ENCODE peak calls at places on chromosomes 7 and 10, in four cellular contexts. E, K, D and S are unnamed samples.

GRCh38 chr10:86829472-86829871 is 73.1 kb downstream of the BMPR1A start:
- DNase-seq in D (no peak), E (no peak), K (no peak), S (no peak)

GRCh38 chr10:133067152-133068090 is 20.3 kb upstream of the ADGRA1 start:
- DNase-seq in E (no peak), K (no peak), D (no peak), S (no peak)

GRCh38 chr7:96998765-96999164 is 6.6 kb upstream of the DLX6 start:
- DNase-seq in K (peak; percentile 77), D (no peak), E (no peak), S (no peak)

GRCh38 chr7:98211676-98212531 is 665 bp downstream of the BHLHA15 start:
- DNase-seq in E (no peak), D (no peak), K (peak; percentile 33), S (no peak)

GRCh38 chr10:28118985-28119628 is 120.2 kb upstream of the ODAD2 start:
- DNase-seq in D (no peak), E (no peak), K (no peak), S (no peak)

GRCh38 chr7:27516415-27516814 is 146.3 kb downstream of the HIBADH start:
- DNase-seq in D (no peak), E (no peak), K (peak; percentile 9), S (no peak)

GRCh38 chr7:18508441-18509427 is 13.2 kb downstream of the HDAC9 start:
- DNase-seq in E (peak; percentile 59), D (peak; percentile 59), K (peak; percentile 21), S (peak; percentile 98)

GRCh38 chr10:114491933-114492332 is 87.6 kb upstream of the AFAP1L2 start:
- DNase-seq in K (no peak), D (no peak), E (no peak), S (no peak)

GRCh38 chr7:65477326-65477725 is 103.7 kb downstream of the ZNF92 start:
- DNase-seq in E (peak; percentile 5), D (no peak), K (peak; percentile 72), S (no peak)

GRCh38 chr10:93390691-93391090 is 91.4 kb downstream of the MYOF start:
- DNase-seq in D (no peak), E (no peak), K (no peak), S (no peak)

GRCh38 chr7:74027683-74028320 is at the start of gene ELN:
- DNase-seq in E (no peak), D (no peak), K (peak; percentile 56), S (no peak)

GRCh38 chr7:15459018-15459621 is 102.7 kb downstream of the AGMO start:
- DNase-seq in E (no peak), K (no peak), D (no peak), S (no peak)

GRCh38 chr7:79497728-79498127 is 44.3 kb upstream of the MAGI2 start:
- DNase-seq in K (no peak), D (no peak), E (no peak), S (no peak)

GRCh38 chr10:59279991-59280390 is 82.4 kb downstream of the FAM13C start:
- DNase-seq in K (no peak), E (no peak), D (no peak), S (no peak)

GRCh38 chr7:15753834-15754600 is 67.5 kb upstream of the MEOX2 start:
- DNase-seq in E (no peak), K (no peak), D (no peak), S (no peak)

GRCh38 chr7:129792721-129793120 is 160.0 kb downstream of the UBE2H start:
- DNase-seq in E (no peak), K (no peak), D (no peak), S (no peak)

GRCh38 chr10:131109291-131109690 is 202.2 kb downstream of the TCERG1L start:
- DNase-seq in K (no peak), E (no peak), D (no peak), S (no peak)

GRCh38 chr10:80755893-80756292 is 218.2 kb downstream of the SH2D4B start:
- DNase-seq in E (no peak), K (no peak), D (no peak), S (no peak)

GRCh38 chr10:3790858-3791257 is 5.8 kb upstream of the KLF6 start:
- DNase-seq in E (no peak), D (no peak), K (no peak), S (no peak)

GRCh38 chr7:121954803-121955202 is 81.8 kb downstream of the PTPRZ1 start:
- DNase-seq in E (no peak), K (no peak), D (no peak), S (peak; percentile 77)

GRCh38 chr10:84333864-84334451 is 5.6 kb downstream of the CCSER2 start:
- DNase-seq in D (peak; percentile 53), E (no peak), K (no peak), S (peak; percentile 57)

GRCh38 chr10:13690281-13690825 is 103.6 kb downstream of the PRPF18 start:
- DNase-seq in D (no peak), K (peak; percentile 63), E (peak; percentile 58), S (peak; percentile 95)

GRCh38 chr10:97561678-97562077 is 10.9 kb upstream of the ANKRD2 start:
- DNase-seq in K (no peak), D (no peak), E (no peak), S (no peak)

GRCh38 chr10:15426558-15426957 is 55.5 kb upstream of the FAM171A1 start:
- DNase-seq in D (peak; percentile 86), K (no peak), E (no peak), S (no peak)

GRCh38 chr7:33250421-33250827 is 121.1 kb downstream of the BBS9 start:
- DNase-seq in D (no peak), E (no peak), K (no peak), S (no peak)

GRCh38 chr7:2076649-2077064 is 156.1 kb downstream of the MAD1L1 start:
- DNase-seq in D (no peak), K (no peak), E (no peak), S (no peak)

GRCh38 chr7:30012757-30013156 is 13.7 kb downstream of the FKBP14 start:
- DNase-seq in D (no peak), E (no peak), K (no peak), S (no peak)

GRCh38 chr10:107576746-107577145 is 412.2 kb upstream of the SORCS1 start:
- DNase-seq in K (no peak), E (no peak), D (no peak), S (peak; percentile 12)

GRCh38 chr10:73577788-73578187 is 13.4 kb downstream of the USP54 start:
- DNase-seq in E (peak; percentile 73), K (peak; percentile 5), D (no peak), S (peak; percentile 83)

GRCh38 chr7:99406557-99406956 is 1.8 kb downstream of the PDAP1 start:
- DNase-seq in K (no peak), D (no peak), E (no peak), S (no peak)

GRCh38 chr10:86440874-86441838 is 74.6 kb upstream of the GRID1 start:
- DNase-seq in D (no peak), K (no peak), E (no peak), S (peak; percentile 70)

GRCh38 chr7:99788554-99788953 is 4.6 kb upstream of the CYP3A4 start:
- DNase-seq in D (no peak), K (no peak), E (no peak), S (peak; percentile 48)

GRCh38 chr7:31065021-31065593 is 13.0 kb downstream of the ADCYAP1R1 start:
- DNase-seq in E (no peak), K (peak; percentile 58), D (no peak), S (no peak)

GRCh38 chr7:114921636-114922150 is at the start of gene MDFIC:
- DNase-seq in K (peak; percentile 39), D (no peak), E (no peak), S (no peak)

GRCh38 chr7:608361-608760 is 88.7 kb upstream of the PDGFA start:
- DNase-seq in K (no peak), E (no peak), D (no peak), S (no peak)

GRCh38 chr10:15515207-15515606 is 144.1 kb upstream of the FAM171A1 start:
- DNase-seq in D (no peak), E (no peak), K (no peak), S (no peak)

GRCh38 chr7:56092789-56093531 is at the start of gene PHKG1:
- DNase-seq in K (no peak), D (no peak), E (peak; percentile 52), S (peak; percentile 42)

GRCh38 chr10:119309423-119309770 is 102.0 kb downstream of the GRK5 start:
- DNase-seq in E (no peak), D (no peak), K (no peak), S (no peak)

GRCh38 chr7:17660116-17660515 is 280.2 kb downstream of the SNX13 start:
- DNase-seq in K (no peak), D (no peak), E (no peak), S (peak; percentile 52)

DNA sequence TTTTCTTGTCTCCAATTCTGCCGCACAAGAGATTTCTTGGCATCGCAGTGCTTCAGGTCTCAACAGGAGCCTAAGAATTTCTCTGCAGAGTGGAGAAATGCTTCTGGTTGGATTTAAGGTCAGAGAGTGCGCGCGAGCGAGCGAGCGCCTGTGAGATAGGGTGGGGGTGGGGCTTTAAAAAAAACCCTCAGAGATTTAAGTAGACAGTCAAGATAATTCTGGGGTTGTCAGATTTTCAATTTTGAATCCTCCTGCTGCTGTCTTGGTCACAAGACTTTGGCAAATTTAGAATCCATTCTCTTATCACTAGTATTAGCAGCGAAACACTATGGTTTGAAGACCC is 49.7 kb downstream of the CPEB3 start:
- DNase-seq in E (no peak), K (peak; percentile 79), D (peak; percentile 62), S (peak; percentile 24)
- H2AFZ ChIP-seq in E (peak overlapping the region; percentile 92), K (peak overlapping the region; percentile 50), D (peak overlapping the region; percentile 71), S (peak overlapping the region; percentile 94)

GRCh38 chr7:128103498-128104108 is 72.4 kb upstream of the LRRC4 start:
- DNase-seq in D (no peak), E (no peak), K (no peak), S (no peak)
- TF ChIP-seq EZH2 in D (no peak), E (no peak), K (no peak), S (peak; percentile 60)

GRCh38 chr10:34854147-34854601 is 39.1 kb upstream of the PARD3 start:
- DNase-seq in K (no peak), D (no peak), E (peak; percentile 9), S (peak; percentile 44)
- H2AFZ ChIP-seq in K (peak overlapping the region; percentile 64), D (no peak overlapping the region), E (peak overlapping the region; percentile 68), S (peak overlapping the region; percentile 90)

GRCh38 chr7:23476286-23477169 is 6.2 kb upstream of the IGF2BP3 start:
- DNase-seq in D (no peak), E (no peak), K (no peak), S (no peak)

GRCh38 chr7:23474098-23474828 is 4.0 kb upstream of the IGF2BP3 start:
- DNase-seq in D (peak; percentile 95), K (peak; percentile 99), E (peak; percentile 99), S (peak; percentile 91)

GRCh38 chr7:23474829-23475578 is 4.7 kb upstream of the IGF2BP3 start:
- DNase-seq in E (no peak), K (no peak), D (no peak), S (peak; percentile 29)

GRCh38 chr7:23477170-23477525 is 6.9 kb upstream of the IGF2BP3 start:
- DNase-seq in D (no peak), E (no peak), K (no peak), S (no peak)

GRCh38 chr7:23475579-23475844 is 5.2 kb upstream of the IGF2BP3 start:
- DNase-seq in D (no peak), K (no peak), E (no peak), S (no peak)
- TF ChIP-seq EZH2 in D (no peak), K (no peak), E (no peak), S (no peak)

DNA sequence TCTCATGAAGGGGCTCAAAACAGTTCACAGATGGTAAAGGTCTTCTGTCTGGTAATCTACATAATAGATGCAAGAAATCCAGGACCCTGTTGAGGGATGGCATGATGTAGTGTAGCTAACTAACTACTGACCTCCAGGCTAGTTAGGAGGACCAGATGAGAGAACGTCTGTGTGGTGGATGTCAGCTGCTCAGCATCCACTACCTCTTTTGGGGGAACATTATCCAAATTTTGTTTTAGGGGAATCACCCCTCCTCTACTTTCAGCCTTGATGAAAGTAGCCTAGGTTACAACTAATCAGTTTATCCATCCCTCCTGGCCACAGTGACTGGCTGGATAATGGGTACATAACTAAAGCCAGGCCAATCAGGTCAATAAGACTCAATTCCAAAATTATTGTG is 246.0 kb downstream of the RNLS start:
- DNase-seq in K (no peak), D (no peak), E (no peak), S (no peak)
- H2AFZ ChIP-seq in K (no peak overlapping the region), D (no peak overlapping the region), E (no peak overlapping the region), S (no peak overlapping the region)